ENCODE peak calls at places on chromosomes 6 and 20, in six cellular contexts. One of them, this sample, is unnamed.

GRCh38 chr6:16078064-16078463 is 50.8 kb upstream of the MYLIP start:
- ATAC-seq in HCT116: no peak
- ATAC-seq in T-helper 17 cell: no peak
- ATAC-seq in stimulated activated effector memory CD8-positive, alpha-beta T cell treated with anti-CD3 and anti-CD28 coated beads, Interleukin-12 subunit alpha, Interleukin-12 subunit beta, amount 100 ng/mL, for 72 hours: no peak
- ATAC-seq in activated CD8-positive, alpha-beta T cell treated with anti-CD3 and anti-CD28 coated beads, Interleukin-2, amount 10 ng/mL, durations not matched to agents 7 days and 5 days: no peak
- ATAC-seq in gastroesophageal sphincter: no peak
- ATAC-seq in this sample: no peak

GRCh38 chr20:54345301-54345724 is 130.1 kb upstream of the DOK5 start:
- ATAC-seq in stimulated activated effector memory CD8-positive, alpha-beta T cell treated with anti-CD3 and anti-CD28 coated beads, Interleukin-12 subunit alpha, Interleukin-12 subunit beta, amount 100 ng/mL, for 72 hours: no peak
- ATAC-seq in HCT116: peak
- ATAC-seq in activated CD8-positive, alpha-beta T cell treated with anti-CD3 and anti-CD28 coated beads, Interleukin-2, amount 10 ng/mL, durations not matched to agents 7 days and 5 days: no peak
- ATAC-seq in T-helper 17 cell: no peak
- ATAC-seq in gastroesophageal sphincter: no peak
- ATAC-seq in this sample: no peak

GRCh38 chr20:42634096-42634495 is 555.6 kb downstream of the PTPRT start:
- ATAC-seq in gastroesophageal sphincter: no peak
- ATAC-seq in activated CD8-positive, alpha-beta T cell treated with anti-CD3 and anti-CD28 coated beads, Interleukin-2, amount 10 ng/mL, durations not matched to agents 7 days and 5 days: no peak
- ATAC-seq in HCT116: no peak
- ATAC-seq in stimulated activated effector memory CD8-positive, alpha-beta T cell treated with anti-CD3 and anti-CD28 coated beads, Interleukin-12 subunit alpha, Interleukin-12 subunit beta, amount 100 ng/mL, for 72 hours: peak
- ATAC-seq in T-helper 17 cell: no peak
- ATAC-seq in this sample: no peak

GRCh38 chr6:96624957-96625356 is 62.0 kb downstream of the FHL5 start:
- ATAC-seq in stimulated activated effector memory CD8-positive, alpha-beta T cell treated with anti-CD3 and anti-CD28 coated beads, Interleukin-12 subunit alpha, Interleukin-12 subunit beta, amount 100 ng/mL, for 72 hours: no peak
- ATAC-seq in gastroesophageal sphincter: no peak
- ATAC-seq in activated CD8-positive, alpha-beta T cell treated with anti-CD3 and anti-CD28 coated beads, Interleukin-2, amount 10 ng/mL, durations not matched to agents 7 days and 5 days: no peak
- ATAC-seq in T-helper 17 cell: no peak
- ATAC-seq in HCT116: no peak
- ATAC-seq in this sample: peak

GRCh38 chr6:148760143-148760505 is 13.3 kb downstream of the UST start:
- ATAC-seq in HCT116: no peak
- ATAC-seq in gastroesophageal sphincter: no peak
- ATAC-seq in T-helper 17 cell: peak
- ATAC-seq in stimulated activated effector memory CD8-positive, alpha-beta T cell treated with anti-CD3 and anti-CD28 coated beads, Interleukin-12 subunit alpha, Interleukin-12 subunit beta, amount 100 ng/mL, for 72 hours: no peak
- ATAC-seq in activated CD8-positive, alpha-beta T cell treated with anti-CD3 and anti-CD28 coated beads, Interleukin-2, amount 10 ng/mL, durations not matched to agents 7 days and 5 days: no peak
- ATAC-seq in this sample: no peak

GRCh38 chr6:18465410-18466154 is 78.4 kb downstream of the RNF144B start:
- ATAC-seq in stimulated activated effector memory CD8-positive, alpha-beta T cell treated with anti-CD3 and anti-CD28 coated beads, Interleukin-12 subunit alpha, Interleukin-12 subunit beta, amount 100 ng/mL, for 72 hours: no peak
- ATAC-seq in HCT116: no peak
- ATAC-seq in T-helper 17 cell: no peak
- ATAC-seq in activated CD8-positive, alpha-beta T cell treated with anti-CD3 and anti-CD28 coated beads, Interleukin-2, amount 10 ng/mL, durations not matched to agents 7 days and 5 days: no peak
- ATAC-seq in gastroesophageal sphincter: no peak
- ATAC-seq in this sample: no peak

GRCh38 chr20:36908603-36909002 is 32.7 kb downstream of the TLDC2 start:
- ATAC-seq in T-helper 17 cell: no peak
- ATAC-seq in stimulated activated effector memory CD8-positive, alpha-beta T cell treated with anti-CD3 and anti-CD28 coated beads, Interleukin-12 subunit alpha, Interleukin-12 subunit beta, amount 100 ng/mL, for 72 hours: no peak
- ATAC-seq in HCT116: no peak
- ATAC-seq in activated CD8-positive, alpha-beta T cell treated with anti-CD3 and anti-CD28 coated beads, Interleukin-2, amount 10 ng/mL, durations not matched to agents 7 days and 5 days: no peak
- ATAC-seq in gastroesophageal sphincter: no peak
- ATAC-seq in this sample: peak

GRCh38 chr6:131023834-131024504 is 39.1 kb downstream of the EPB41L2 start:
- ATAC-seq in HCT116: peak
- ATAC-seq in gastroesophageal sphincter: no peak
- ATAC-seq in activated CD8-positive, alpha-beta T cell treated with anti-CD3 and anti-CD28 coated beads, Interleukin-2, amount 10 ng/mL, durations not matched to agents 7 days and 5 days: no peak
- ATAC-seq in T-helper 17 cell: no peak
- ATAC-seq in stimulated activated effector memory CD8-positive, alpha-beta T cell treated with anti-CD3 and anti-CD28 coated beads, Interleukin-12 subunit alpha, Interleukin-12 subunit beta, amount 100 ng/mL, for 72 hours: peak
- ATAC-seq in this sample: no peak

GRCh38 chr20:13336308-13337089 is 115.4 kb downstream of the ISM1 start:
- ATAC-seq in T-helper 17 cell: no peak
- ATAC-seq in stimulated activated effector memory CD8-positive, alpha-beta T cell treated with anti-CD3 and anti-CD28 coated beads, Interleukin-12 subunit alpha, Interleukin-12 subunit beta, amount 100 ng/mL, for 72 hours: no peak
- ATAC-seq in gastroesophageal sphincter: no peak
- ATAC-seq in activated CD8-positive, alpha-beta T cell treated with anti-CD3 and anti-CD28 coated beads, Interleukin-2, amount 10 ng/mL, durations not matched to agents 7 days and 5 days: no peak
- ATAC-seq in HCT116: no peak
- ATAC-seq in this sample: no peak

GRCh38 chr6:29797120-29797519 is 30.5 kb upstream of the HLA-G start:
- ATAC-seq in T-helper 17 cell: no peak
- ATAC-seq in gastroesophageal sphincter: no peak
- ATAC-seq in HCT116: no peak
- ATAC-seq in activated CD8-positive, alpha-beta T cell treated with anti-CD3 and anti-CD28 coated beads, Interleukin-2, amount 10 ng/mL, durations not matched to agents 7 days and 5 days: no peak
- ATAC-seq in stimulated activated effector memory CD8-positive, alpha-beta T cell treated with anti-CD3 and anti-CD28 coated beads, Interleukin-12 subunit alpha, Interleukin-12 subunit beta, amount 100 ng/mL, for 72 hours: no peak
- ATAC-seq in this sample: no peak

GRCh38 chr20:36941403-36941835 is 10.1 kb downstream of the SAMHD1 start:
- ATAC-seq in gastroesophageal sphincter: no peak
- ATAC-seq in stimulated activated effector memory CD8-positive, alpha-beta T cell treated with anti-CD3 and anti-CD28 coated beads, Interleukin-12 subunit alpha, Interleukin-12 subunit beta, amount 100 ng/mL, for 72 hours: peak
- ATAC-seq in HCT116: no peak
- ATAC-seq in T-helper 17 cell: peak
- ATAC-seq in activated CD8-positive, alpha-beta T cell treated with anti-CD3 and anti-CD28 coated beads, Interleukin-2, amount 10 ng/mL, durations not matched to agents 7 days and 5 days: no peak
- ATAC-seq in this sample: no peak

GRCh38 chr6:157668690-157669089 is 154.4 kb upstream of the SNX9 start:
- ATAC-seq in stimulated activated effector memory CD8-positive, alpha-beta T cell treated with anti-CD3 and anti-CD28 coated beads, Interleukin-12 subunit alpha, Interleukin-12 subunit beta, amount 100 ng/mL, for 72 hours: no peak
- ATAC-seq in activated CD8-positive, alpha-beta T cell treated with anti-CD3 and anti-CD28 coated beads, Interleukin-2, amount 10 ng/mL, durations not matched to agents 7 days and 5 days: no peak
- ATAC-seq in gastroesophageal sphincter: no peak
- ATAC-seq in HCT116: no peak
- ATAC-seq in T-helper 17 cell: no peak
- ATAC-seq in this sample: no peak

GRCh38 chr6:133814235-133814634 is 74.7 kb upstream of the TCF21 start:
- ATAC-seq in HCT116: no peak
- ATAC-seq in gastroesophageal sphincter: peak
- ATAC-seq in T-helper 17 cell: no peak
- ATAC-seq in activated CD8-positive, alpha-beta T cell treated with anti-CD3 and anti-CD28 coated beads, Interleukin-2, amount 10 ng/mL, durations not matched to agents 7 days and 5 days: no peak
- ATAC-seq in stimulated activated effector memory CD8-positive, alpha-beta T cell treated with anti-CD3 and anti-CD28 coated beads, Interleukin-12 subunit alpha, Interleukin-12 subunit beta, amount 100 ng/mL, for 72 hours: no peak
- ATAC-seq in this sample: no peak

GRCh38 chr6:159234102-159234553 is 64.9 kb downstream of the FNDC1 start:
- ATAC-seq in stimulated activated effector memory CD8-positive, alpha-beta T cell treated with anti-CD3 and anti-CD28 coated beads, Interleukin-12 subunit alpha, Interleukin-12 subunit beta, amount 100 ng/mL, for 72 hours: no peak
- ATAC-seq in activated CD8-positive, alpha-beta T cell treated with anti-CD3 and anti-CD28 coated beads, Interleukin-2, amount 10 ng/mL, durations not matched to agents 7 days and 5 days: no peak
- ATAC-seq in gastroesophageal sphincter: no peak
- ATAC-seq in HCT116: no peak
- ATAC-seq in T-helper 17 cell: no peak
- ATAC-seq in this sample: no peak

GRCh38 chr6:85669735-85670194 is 27.1 kb upstream of the SYNCRIP start:
- ATAC-seq in HCT116: peak
- ATAC-seq in gastroesophageal sphincter: no peak
- ATAC-seq in stimulated activated effector memory CD8-positive, alpha-beta T cell treated with anti-CD3 and anti-CD28 coated beads, Interleukin-12 subunit alpha, Interleukin-12 subunit beta, amount 100 ng/mL, for 72 hours: peak
- ATAC-seq in activated CD8-positive, alpha-beta T cell treated with anti-CD3 and anti-CD28 coated beads, Interleukin-2, amount 10 ng/mL, durations not matched to agents 7 days and 5 days: peak
- ATAC-seq in T-helper 17 cell: peak
- ATAC-seq in this sample: peak

GRCh38 chr6:13536796-13537526 is 37.4 kb upstream of the SIRT5 start:
- ATAC-seq in gastroesophageal sphincter: no peak
- ATAC-seq in HCT116: no peak
- ATAC-seq in stimulated activated effector memory CD8-positive, alpha-beta T cell treated with anti-CD3 and anti-CD28 coated beads, Interleukin-12 subunit alpha, Interleukin-12 subunit beta, amount 100 ng/mL, for 72 hours: no peak
- ATAC-seq in T-helper 17 cell: no peak
- ATAC-seq in activated CD8-positive, alpha-beta T cell treated with anti-CD3 and anti-CD28 coated beads, Interleukin-2, amount 10 ng/mL, durations not matched to agents 7 days and 5 days: no peak
- ATAC-seq in this sample: no peak

GRCh38 chr20:62824476-62825287 is 7.8 kb downstream of the COL9A3 start:
- ATAC-seq in T-helper 17 cell: peak
- ATAC-seq in activated CD8-positive, alpha-beta T cell treated with anti-CD3 and anti-CD28 coated beads, Interleukin-2, amount 10 ng/mL, durations not matched to agents 7 days and 5 days: no peak
- ATAC-seq in HCT116: peak
- ATAC-seq in gastroesophageal sphincter: peak
- ATAC-seq in stimulated activated effector memory CD8-positive, alpha-beta T cell treated with anti-CD3 and anti-CD28 coated beads, Interleukin-12 subunit alpha, Interleukin-12 subunit beta, amount 100 ng/mL, for 72 hours: no peak
- ATAC-seq in this sample: peak

GRCh38 chr6:19465760-19466159 is 371.4 kb upstream of the ID4 start:
- ATAC-seq in stimulated activated effector memory CD8-positive, alpha-beta T cell treated with anti-CD3 and anti-CD28 coated beads, Interleukin-12 subunit alpha, Interleukin-12 subunit beta, amount 100 ng/mL, for 72 hours: no peak
- ATAC-seq in HCT116: no peak
- ATAC-seq in gastroesophageal sphincter: peak
- ATAC-seq in T-helper 17 cell: no peak
- ATAC-seq in activated CD8-positive, alpha-beta T cell treated with anti-CD3 and anti-CD28 coated beads, Interleukin-2, amount 10 ng/mL, durations not matched to agents 7 days and 5 days: no peak
- ATAC-seq in this sample: no peak

GRCh38 chr20:58874469-58874868 is 22.0 kb downstream of the GNAS start:
- ATAC-seq in T-helper 17 cell: no peak
- ATAC-seq in HCT116: no peak
- ATAC-seq in stimulated activated effector memory CD8-positive, alpha-beta T cell treated with anti-CD3 and anti-CD28 coated beads, Interleukin-12 subunit alpha, Interleukin-12 subunit beta, amount 100 ng/mL, for 72 hours: no peak
- ATAC-seq in gastroesophageal sphincter: no peak
- ATAC-seq in activated CD8-positive, alpha-beta T cell treated with anti-CD3 and anti-CD28 coated beads, Interleukin-2, amount 10 ng/mL, durations not matched to agents 7 days and 5 days: no peak
- ATAC-seq in this sample: no peak

GRCh38 chr6:118736351-118736750 is 85.0 kb upstream of the CEP85L start:
- ATAC-seq in HCT116: no peak
- ATAC-seq in gastroesophageal sphincter: no peak
- ATAC-seq in T-helper 17 cell: no peak
- ATAC-seq in activated CD8-positive, alpha-beta T cell treated with anti-CD3 and anti-CD28 coated beads, Interleukin-2, amount 10 ng/mL, durations not matched to agents 7 days and 5 days: peak
- ATAC-seq in stimulated activated effector memory CD8-positive, alpha-beta T cell treated with anti-CD3 and anti-CD28 coated beads, Interleukin-12 subunit alpha, Interleukin-12 subunit beta, amount 100 ng/mL, for 72 hours: peak
- ATAC-seq in this sample: no peak

GRCh38 chr20:478949-479429 is 16.7 kb upstream of the TBC1D20 start:
- ATAC-seq in stimulated activated effector memory CD8-positive, alpha-beta T cell treated with anti-CD3 and anti-CD28 coated beads, Interleukin-12 subunit alpha, Interleukin-12 subunit beta, amount 100 ng/mL, for 72 hours: peak
- ATAC-seq in T-helper 17 cell: peak
- ATAC-seq in activated CD8-positive, alpha-beta T cell treated with anti-CD3 and anti-CD28 coated beads, Interleukin-2, amount 10 ng/mL, durations not matched to agents 7 days and 5 days: peak
- ATAC-seq in gastroesophageal sphincter: no peak
- ATAC-seq in HCT116: peak
- ATAC-seq in this sample: peak